ENCODE peak calls at places on chromosomes 1 and 21, in five cellular contexts. V, Z, G, E and H are unnamed samples.
A peak's percentile ranks its signal among the peaks of the same experiment; 100 is the strongest.

GRCh38 chr1:183778006-183778405 is 26.9 kb upstream of the RGL1 start:
- DNase-seq in V (no peak), Z (no peak), G (no peak), E (peak; percentile 26), H (no peak)

GRCh38 chr1:116433283-116434257 is 60.5 kb downstream of the ATP1A1 start:
- DNase-seq in V (no peak), Z (peak; percentile 69), G (peak; percentile 65), E (peak; percentile 59), H (no peak)

GRCh38 chr21:17585875-17586450 is 26.7 kb downstream of the BTG3 start:
- DNase-seq in V (no peak), Z (no peak), G (no peak), E (peak; percentile 62), H (no peak)

GRCh38 chr1:77582905-77583304 is 99.6 kb downstream of the ZZZ3 start:
- DNase-seq in V (no peak), Z (no peak), G (no peak), E (no peak), H (no peak)

GRCh38 chr1:1358433-1359201 is at the start of gene MXRA8:
- DNase-seq in V (peak; percentile 93), Z (no peak), G (no peak), E (peak; percentile 82), H (no peak)

GRCh38 chr21:21109736-21110135 is 111.5 kb downstream of the NCAM2 start:
- DNase-seq in V (no peak), Z (no peak), G (no peak), E (no peak), H (no peak)

GRCh38 chr1:38527373-38527966 is 332.1 kb downstream of the RRAGC start:
- DNase-seq in V (no peak), Z (peak; percentile 54), G (no peak), E (no peak), H (no peak)

GRCh38 chr21:36487641-36488307 is 7.9 kb upstream of the CLDN14 start:
- DNase-seq in V (no peak), Z (peak; percentile 88), G (peak; percentile 38), E (peak; percentile 64), H (no peak)

GRCh38 chr21:38914531-38915385 is 109.0 kb downstream of the ETS2 start:
- DNase-seq in V (no peak), Z (no peak), G (no peak), E (peak; percentile 29), H (no peak)

GRCh38 chr1:1628656-1629429 is 3.1 kb upstream of the MMP23B start:
- DNase-seq in V (no peak), Z (no peak), G (no peak), E (no peak), H (no peak)

GRCh38 chr1:184974086-184974836 is at the start of gene NIBAN1:
- DNase-seq in V (peak; percentile 73), Z (peak; percentile 73), G (peak; percentile 78), E (peak; percentile 47), H (no peak)

GRCh38 chr21:38954450-38955059 is 148.8 kb downstream of the ETS2 start:
- DNase-seq in V (no peak), Z (peak; percentile 51), G (no peak), E (no peak), H (no peak)

GRCh38 chr1:12618661-12619395 is 818 bp upstream of the DHRS3 start:
- DNase-seq in V (peak; percentile 77), Z (peak; percentile 65), G (peak; percentile 67), E (peak; percentile 83), H (no peak)

GRCh38 chr1:230303069-230303468 is 123.1 kb downstream of the PGBD5 start:
- DNase-seq in V (no peak), Z (no peak), G (no peak), E (no peak), H (no peak)

GRCh38 chr21:43865471-43866181 is 603 bp downstream of the AGPAT3 start:
- DNase-seq in V (peak; percentile 52), Z (peak; percentile 69), G (peak; percentile 48), E (peak; percentile 15), H (no peak)

GRCh38 chr1:117659565-117660264 is 53.9 kb downstream of the TENT5C start:
- DNase-seq in V (no peak), Z (no peak), G (no peak), E (no peak), H (no peak)

GRCh38 chr1:95197616-95198252 is 36.3 kb upstream of the RWDD3 start:
- DNase-seq in V (no peak), Z (no peak), G (no peak), E (peak; percentile 50), H (no peak)

DNA sequence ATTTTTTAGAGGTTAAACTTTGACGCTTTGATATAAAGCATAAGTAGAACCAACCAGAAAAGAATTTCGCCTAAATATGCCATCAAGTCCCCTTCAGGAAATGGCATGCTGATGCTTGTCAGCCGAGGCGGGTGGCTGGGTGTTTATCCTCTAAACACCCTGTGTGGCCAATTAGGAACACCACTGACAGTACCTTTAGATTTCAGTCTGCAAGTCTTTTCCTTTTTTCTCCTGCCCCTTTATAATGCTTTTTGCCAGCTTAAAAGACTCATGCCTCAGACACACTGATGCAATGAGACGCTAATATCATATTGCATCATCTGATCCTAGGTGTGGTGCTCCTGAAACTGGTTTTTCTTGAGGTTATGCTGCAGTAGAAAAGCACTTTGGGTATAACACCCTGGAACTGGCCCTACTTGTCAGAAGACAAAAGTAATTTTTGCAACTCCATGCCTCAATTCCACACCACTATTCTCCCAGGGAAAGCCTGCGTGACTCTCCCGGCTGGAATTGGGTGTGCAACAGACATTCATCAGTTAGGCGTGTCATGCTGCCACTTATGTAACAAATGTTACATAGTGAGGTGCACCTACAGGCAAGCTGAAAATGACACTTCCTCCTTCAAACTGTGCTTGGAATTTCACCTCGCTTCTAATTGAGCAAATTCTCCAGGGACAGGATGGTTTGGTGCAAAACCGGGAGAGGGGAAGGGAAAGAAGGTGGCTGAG is 2.0 kb upstream of the RCC2 start:
- DNase-seq in V (no peak), Z (no peak), G (no peak), E (peak; percentile 64), H (no peak)
- TF ChIP-seq POLR2A in V (no peak), Z (no peak), G (no peak), E (no peak), H (no peak)

GRCh38 chr1:161119017-161119378 is 1.1 kb downstream of the NIT1 start:
- DNase-seq in V (no peak), Z (peak; percentile 43), G (peak; percentile 56), E (no peak), H (no peak)
- TF ChIP-seq POLR2A in V (no peak), Z (no peak), G (no peak), E (no peak), H (no peak)

GRCh38 chr1:54219688-54220003 is 19.7 kb downstream of the MRPL37 start:
- DNase-seq in V (no peak), Z (no peak), G (no peak), E (peak; percentile 40), H (no peak)

GRCh38 chr1:54221867-54222484 is 22.0 kb downstream of the MRPL37 start:
- DNase-seq in V (no peak), Z (no peak), G (no peak), E (no peak), H (no peak)

GRCh38 chr1:54220004-54220811 is 20.2 kb downstream of the MRPL37 start:
- DNase-seq in V (peak; percentile 51), Z (no peak), G (peak; percentile 60), E (peak; percentile 45), H (no peak)

GRCh38 chr1:54221113-54221834 is 21.3 kb downstream of the MRPL37 start:
- DNase-seq in V (no peak), Z (no peak), G (no peak), E (no peak), H (no peak)

DNA sequence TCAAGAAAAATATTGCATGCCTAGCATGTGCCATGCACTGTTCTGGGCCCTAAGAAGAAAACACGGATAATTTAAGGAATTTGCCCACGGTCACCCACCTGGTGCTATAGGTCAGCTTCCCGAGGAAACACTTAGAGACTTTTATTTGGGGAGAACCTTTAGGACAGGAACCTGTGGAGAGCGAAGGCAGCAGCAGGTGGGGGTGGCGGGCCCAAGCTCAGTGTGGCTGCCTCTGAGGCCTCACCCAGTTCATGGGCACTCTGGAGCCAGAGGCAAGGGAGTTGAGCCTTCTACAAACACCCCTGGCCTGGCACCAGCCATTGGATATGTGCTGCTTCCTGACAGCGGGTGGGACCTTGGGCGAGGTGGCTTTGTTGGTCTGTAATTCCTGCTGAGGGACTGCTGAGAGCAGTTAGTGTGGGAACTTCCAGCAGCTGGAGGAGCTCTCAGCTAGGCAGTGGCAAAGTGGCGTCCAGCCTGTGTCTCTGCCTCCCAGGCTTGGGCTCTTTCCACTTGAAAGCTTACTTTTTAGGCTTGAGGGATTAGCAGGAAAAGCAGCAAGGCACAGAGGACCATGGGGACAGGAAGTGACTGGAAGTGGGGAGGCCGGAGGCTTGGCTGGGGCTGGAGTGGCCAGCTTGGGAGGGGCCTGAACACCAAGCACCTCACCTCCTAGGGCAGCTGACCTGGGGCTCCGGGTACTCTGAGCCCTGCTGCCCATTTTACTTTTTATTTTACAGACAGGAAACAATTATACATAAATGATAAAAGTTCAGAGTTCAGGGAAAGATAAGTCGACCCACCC is 19.1 kb downstream of the MRPL37 start:
- DNase-seq in V (no peak), Z (peak; percentile 59), G (no peak), E (peak; percentile 16), H (no peak)
- TF ChIP-seq POLR2A in V (no peak), Z (no peak), G (no peak), E (no peak), H (no peak)

DNA sequence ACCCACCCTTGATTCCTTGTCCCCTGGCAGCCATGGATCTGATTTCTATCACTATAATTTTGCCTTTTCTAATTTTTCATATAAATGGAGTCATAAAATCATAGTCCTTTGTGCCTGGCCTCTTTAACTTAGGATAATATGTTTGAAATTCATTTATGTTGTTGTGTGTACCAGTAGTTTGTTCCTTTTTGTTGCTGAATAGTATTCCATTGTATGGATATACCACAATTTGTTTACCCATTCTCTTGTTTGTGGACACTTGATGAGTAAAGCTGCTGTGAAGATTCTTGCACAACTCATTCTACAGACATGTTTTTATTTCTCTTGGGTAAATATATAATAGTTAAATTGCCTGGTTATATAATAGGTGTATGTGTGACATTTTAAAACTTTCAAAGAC is 22.7 kb upstream of the GJA8 start:
- DNase-seq in V (no peak), Z (no peak), G (no peak), E (no peak), H (no peak)
- TF ChIP-seq POLR2A in V (no peak), Z (no peak), G (no peak), E (no peak), H (no peak)

GRCh38 chr1:163295949-163296348 is 25.8 kb upstream of the NUF2 start:
- DNase-seq in V (no peak), Z (no peak), G (no peak), E (peak; percentile 60), H (no peak)

GRCh38 chr1:163291461-163291860 is 30.3 kb upstream of the NUF2 start:
- DNase-seq in V (no peak), Z (no peak), G (no peak), E (no peak), H (no peak)

DNA sequence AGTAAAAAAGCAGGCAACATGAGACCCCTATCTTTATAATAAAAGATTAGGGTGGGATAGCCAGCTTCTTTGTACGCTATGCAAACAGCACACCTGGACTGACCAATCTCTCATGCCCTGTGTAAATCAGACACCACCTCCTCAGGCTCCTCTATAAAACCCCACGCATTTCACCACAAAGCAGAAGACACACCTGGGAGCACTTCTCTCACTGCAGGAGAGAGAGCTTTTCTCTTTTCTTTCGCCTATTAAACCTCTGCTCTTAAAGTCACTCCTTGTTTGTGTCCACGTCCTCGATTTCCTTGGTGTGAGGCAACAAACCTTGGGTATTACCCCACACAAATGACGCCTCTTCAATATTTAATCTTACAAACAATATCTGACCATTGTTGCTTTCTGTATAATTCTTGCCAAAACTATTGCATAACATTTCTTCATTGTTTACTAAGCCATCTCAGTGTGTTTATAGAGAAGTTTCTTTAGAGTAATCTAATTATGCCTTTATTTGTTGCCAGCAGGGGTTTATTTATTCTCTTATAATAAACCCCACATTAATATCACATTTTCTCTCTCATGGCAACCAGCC is 31.6 kb upstream of the NUF2 start:
- DNase-seq in V (no peak), Z (no peak), G (no peak), E (peak; percentile 49), H (no peak)
- TF ChIP-seq POLR2A in V (no peak), Z (no peak), G (no peak), E (no peak), H (no peak)